ENCODE peak calls at places on chromosome 4, in five cellular contexts. N is HCT116, G is HEK293T, U is K562, P is GM12878. W is an unnamed sample.

GRCh38 chr4:173505924-173506779 is 23.9 kb downstream of the HAND2 start:
- DNase-seq in U (peak; percentile 67), G (peak; percentile 75), P (peak; percentile 41), N (peak; percentile 56), W (peak; percentile 84)

GRCh38 chr4:113094802-113095201 is 45.3 kb downstream of the ANK2 start:
- DNase-seq in G (peak; percentile 20), P (no peak), N (peak; percentile 19), U (peak; percentile 8), W (no peak)

GRCh38 chr4:173530326-173531062 is 465 bp upstream of the HAND2 start:
- DNase-seq in N (no peak), G (no peak), U (no peak), P (no peak), W (no peak)

GRCh38 chr4:26325191-26325590 is 4.4 kb downstream of the RBPJ start:
- DNase-seq in U (peak; percentile 51), N (peak; percentile 35), P (no peak), G (no peak), W (no peak)

GRCh38 chr4:165766018-165766417 is 107.0 kb upstream of the TLL1 start:
- DNase-seq in P (no peak), N (no peak), G (no peak), U (no peak), W (no peak)

GRCh38 chr4:102196221-102196620 is 149.1 kb downstream of the SLC39A8 start:
- DNase-seq in U (no peak), N (no peak), G (no peak), P (no peak), W (no peak)

GRCh38 chr4:104728380-104729122 is 233.9 kb upstream of the CXXC4 start:
- DNase-seq in P (no peak), G (no peak), U (no peak), N (peak; percentile 83), W (no peak)

GRCh38 chr4:48746608-48747374 is 33.3 kb downstream of the FRYL start:
- DNase-seq in U (no peak), N (no peak), P (no peak), G (no peak), W (no peak)

GRCh38 chr4:147786531-147786930 is 54.6 kb downstream of the ARHGAP10 start:
- DNase-seq in N (no peak), G (no peak), P (no peak), U (no peak), W (no peak)

GRCh38 chr4:108744307-108744706 is 18.5 kb downstream of the ETNPPL start:
- DNase-seq in U (no peak), G (no peak), N (no peak), P (no peak), W (no peak)

GRCh38 chr4:155025762-155026457 is 182.5 kb upstream of the NPY2R start:
- DNase-seq in U (peak; percentile 44), P (no peak), G (peak; percentile 66), N (peak; percentile 65), W (peak; percentile 81)

GRCh38 chr4:160848901-160849735 is 1314.7 kb downstream of the FSTL5 start:
- DNase-seq in N (no peak), U (no peak), G (peak; percentile 7), P (no peak), W (no peak)

GRCh38 chr4:145404754-145405153 is 76.9 kb upstream of the SMAD1 start:
- DNase-seq in P (no peak), N (no peak), G (no peak), U (no peak), W (no peak)

GRCh38 chr4:10733016-10733415 is 48.4 kb upstream of the CLNK start:
- DNase-seq in N (no peak), G (no peak), P (no peak), U (no peak), W (no peak)

GRCh38 chr4:25096553-25097443 is 63.5 kb downstream of the SEPSECS start:
- DNase-seq in G (no peak), U (no peak), N (no peak), P (no peak), W (no peak)

GRCh38 chr4:122577189-122577553 is 43.7 kb downstream of the IL21 start:
- DNase-seq in P (no peak), G (no peak), U (no peak), N (no peak), W (no peak)

GRCh38 chr4:125244848-125245450 is 69.8 kb upstream of the FAT4 start:
- DNase-seq in U (no peak), P (no peak), N (no peak), G (no peak), W (no peak)

GRCh38 chr4:182746876-182747275 is 170.3 kb downstream of the DCTD start:
- DNase-seq in N (no peak), U (no peak), G (no peak), P (no peak), W (no peak)

GRCh38 chr4:56139241-56139827 is 190.6 kb downstream of the CEP135 start:
- DNase-seq in N (no peak), U (no peak), G (no peak), P (no peak), W (no peak)

GRCh38 chr4:151099976-151100417 is 569 bp downstream of the RPS3A start:
- DNase-seq in N (no peak), U (no peak), P (no peak), G (no peak), W (no peak)

GRCh38 chr4:99868126-99868596 is 26.1 kb downstream of the LAMTOR3 start:
- DNase-seq in G (no peak), U (no peak), N (no peak), P (no peak), W (no peak)

GRCh38 chr4:173516621-173517612 is 13.1 kb downstream of the HAND2 start:
- DNase-seq in U (no peak), N (no peak), G (no peak), P (no peak), W (peak; percentile 73)

GRCh38 chr4:159747983-159748382 is 645.1 kb downstream of the RAPGEF2 start:
- DNase-seq in U (no peak), P (no peak), N (no peak), G (no peak), W (no peak)

GRCh38 chr4:74934016-74934821 is 1.3 kb downstream of the PARM1 start:
- DNase-seq in G (peak; percentile 33), P (no peak), U (no peak), N (no peak), W (peak; percentile 62)

GRCh38 chr4:174929346-174929745 is 11.2 kb downstream of the ADAM29 start:
- DNase-seq in U (no peak), N (no peak), G (no peak), P (no peak), W (no peak)

GRCh38 chr4:100908540-100908939 is 390.7 kb upstream of the EMCN start:
- DNase-seq in G (no peak), U (no peak), N (no peak), P (no peak), W (no peak)

GRCh38 chr4:145083891-145084640 is 13.9 kb downstream of the ANAPC10 start:
- DNase-seq in P (no peak), G (no peak), U (no peak), N (peak; percentile 45), W (no peak)

GRCh38 chr4:110619401-110620247 is 3.3 kb downstream of the PITX2 start:
- DNase-seq in U (no peak), P (no peak), G (no peak), N (no peak), W (peak; percentile 63)
- TF ChIP-seq SP1 in U (no peak), P (no peak), G (no peak), N (no peak), W (no peak)

GRCh38 chr4:73222466-73223257 is 35.9 kb downstream of the ANKRD17 start:
- DNase-seq in P (peak; percentile 55), U (peak; percentile 91), N (peak; percentile 83), G (peak; percentile 73), W (no peak)
- TF ChIP-seq SP1 in P (peak; percentile 74), U (no peak), N (peak; percentile 92), G (no peak), W (no peak)

GRCh38 chr4:1294891-1295290 is 5.2 kb downstream of the MAEA start:
- DNase-seq in P (no peak), U (no peak), G (no peak), N (no peak), W (no peak)

GRCh38 chr4:1291996-1292702 is 2.5 kb downstream of the MAEA start:
- DNase-seq in N (no peak), G (no peak), P (no peak), U (no peak), W (no peak)

GRCh38 chr4:1294424-1294823 is 4.7 kb downstream of the MAEA start:
- DNase-seq in U (no peak), G (no peak), P (no peak), N (no peak), W (no peak)

GRCh38 chr4:1293981-1294380 is 4.3 kb downstream of the MAEA start:
- DNase-seq in N (no peak), G (no peak), P (no peak), U (no peak), W (no peak)

GRCh38 chr4:1293531-1293941 is 3.8 kb downstream of the MAEA start:
- DNase-seq in N (no peak), U (no peak), G (no peak), P (peak; percentile 20), W (no peak)
- TF ChIP-seq SP1 in N (no peak), U (no peak), G (no peak), P (no peak), W (no peak)

GRCh38 chr4:41142946-41143720 is 71.2 kb downstream of the APBB2 start:
- DNase-seq in N (no peak), P (no peak), U (no peak), G (no peak), W (no peak)
- TF ChIP-seq SP1 in N (no peak), P (no peak), U (no peak), G (no peak), W (no peak)

DNA sequence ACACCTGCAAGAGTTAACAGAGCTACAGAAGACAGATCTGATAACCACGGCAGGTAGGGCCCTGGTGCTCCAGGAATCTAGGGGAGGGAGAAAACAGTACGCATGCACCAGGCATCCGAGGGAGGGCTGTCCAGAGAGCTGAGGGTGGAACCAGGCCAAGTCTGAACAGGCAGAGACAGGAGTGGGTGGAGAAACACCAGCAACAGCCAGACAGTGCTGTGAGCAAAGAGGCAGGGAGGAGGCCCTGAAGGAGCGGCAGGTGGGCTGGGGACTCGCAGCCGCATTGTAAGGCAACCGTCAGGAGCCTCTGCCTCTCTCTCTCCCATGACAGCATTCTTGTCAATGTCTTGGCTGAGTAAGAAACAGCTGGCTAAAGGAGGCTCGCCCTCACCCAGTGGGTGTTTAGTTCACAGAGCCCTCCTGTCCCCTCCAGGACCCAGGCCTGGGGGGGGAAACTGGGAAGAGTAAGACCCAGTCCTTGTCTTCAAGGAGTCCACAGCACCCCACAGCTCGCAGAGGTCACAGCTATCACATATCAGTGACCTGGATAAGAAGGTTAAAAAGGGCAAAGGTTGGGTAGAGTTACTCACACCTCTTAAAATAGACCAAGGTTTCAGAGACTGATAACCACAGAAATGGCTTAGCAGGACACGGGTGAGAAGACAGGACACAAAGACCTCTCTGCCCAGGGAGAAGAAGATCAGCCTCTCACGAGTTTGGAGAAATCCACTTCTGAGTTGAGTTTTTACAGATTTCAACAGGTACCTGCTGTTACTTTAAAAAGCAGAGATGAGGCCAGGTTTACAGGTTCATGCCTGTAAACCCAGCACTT is 10.5 kb downstream of the ACSL1 start:
- DNase-seq in P (peak; percentile 89), U (peak; percentile 86), G (peak; percentile 36), N (peak; percentile 60), W (no peak)
- TF ChIP-seq SP1 in P (no peak), U (no peak), G (no peak), N (no peak), W (no peak)

GRCh38 chr4:6290256-6290655 is 20.6 kb downstream of the WFS1 start:
- DNase-seq in G (no peak), P (no peak), U (no peak), N (no peak), W (no peak)
- TF ChIP-seq SP1 in G (no peak), P (no peak), U (no peak), N (no peak), W (no peak)